ENCODE peak calls at places on chromosomes 12 and 14, in five cellular contexts. I, C, B, Z and D are unnamed samples.

GRCh38 chr14:54881235-54881760 is 21.3 kb downstream of the GCH1 start:
- DNase-seq in Z (no peak), I (peak; percentile 47), C (peak; percentile 27), B (no peak), D (no peak)

GRCh38 chr12:93176166-93176565 is 201.6 kb upstream of the NUDT4 start:
- DNase-seq in B (no peak), C (no peak), I (peak; percentile 51), Z (no peak), D (no peak)

GRCh38 chr14:99266181-99267178 is 5.5 kb downstream of the BCL11B start:
- DNase-seq in Z (no peak), I (peak; percentile 67), C (peak; percentile 52), B (no peak), D (peak; percentile 17)

GRCh38 chr12:64699504-64700115 is 59.6 kb downstream of the GNS start:
- DNase-seq in C (no peak), I (no peak), Z (no peak), B (no peak), D (no peak)

GRCh38 chr12:93621986-93622385 is 49.5 kb downstream of the SOCS2 start:
- DNase-seq in I (peak; percentile 57), C (peak; percentile 49), B (no peak), Z (no peak), D (no peak)

GRCh38 chr12:76611533-76611932 is 52.0 kb upstream of the OSBPL8 start:
- DNase-seq in B (no peak), I (peak; percentile 96), C (no peak), Z (no peak), D (peak; percentile 56)

GRCh38 chr12:93403988-93404803 is 26.5 kb downstream of the NUDT4 start:
- DNase-seq in Z (no peak), B (no peak), C (no peak), I (peak; percentile 94), D (no peak)

GRCh38 chr12:3432176-3432742 is 58.7 kb upstream of the PRMT8 start:
- DNase-seq in B (peak; percentile 28), Z (no peak), I (no peak), C (no peak), D (no peak)

GRCh38 chr12:130978785-130979184 is 25.1 kb downstream of the ADGRD1 start:
- DNase-seq in C (no peak), Z (no peak), I (no peak), B (peak; percentile 74), D (no peak)

GRCh38 chr12:29220632-29221336 is 71.7 kb downstream of the FAR2 start:
- DNase-seq in I (no peak), C (no peak), Z (no peak), B (no peak), D (no peak)

GRCh38 chr12:70736775-70737174 is 99.5 kb upstream of the PTPRB start:
- DNase-seq in B (no peak), C (no peak), Z (no peak), I (no peak), D (no peak)

GRCh38 chr12:13981296-13981962 is at the start of gene GRIN2B:
- DNase-seq in C (no peak), I (no peak), Z (no peak), B (no peak), D (no peak)

GRCh38 chr12:58566599-58566998 is 353.7 kb downstream of the LRIG3 start:
- DNase-seq in B (no peak), C (no peak), Z (no peak), I (peak; percentile 85), D (peak; percentile 92)

GRCh38 chr14:103260629-103261124 is 73.4 kb upstream of the EIF5 start:
- DNase-seq in I (peak; percentile 44), Z (no peak), C (peak; percentile 3), B (no peak), D (no peak)

GRCh38 chr12:9619411-9620179 is 11.9 kb upstream of the KLRB1 start:
- DNase-seq in I (no peak), B (no peak), C (no peak), Z (no peak), D (no peak)

GRCh38 chr12:111984820-111985219 is 28.1 kb downstream of the TMEM116 start:
- DNase-seq in C (no peak), I (no peak), Z (no peak), B (no peak), D (no peak)

GRCh38 chr12:3087758-3088157 is 10.6 kb downstream of the TSPAN9 start:
- DNase-seq in B (no peak), Z (no peak), C (no peak), I (no peak), D (no peak)

GRCh38 chr12:104049278-104050257 is at the start of gene GLT8D2:
- DNase-seq in B (peak; percentile 81), C (peak; percentile 44), Z (no peak), I (peak; percentile 87), D (peak; percentile 75)

GRCh38 chr12:130562711-130563110 is 153.4 kb downstream of the RIMBP2 start:
- DNase-seq in B (no peak), I (no peak), C (no peak), Z (no peak), D (no peak)

GRCh38 chr14:76509291-76509690 is 133.4 kb downstream of the ESRRB start:
- DNase-seq in C (no peak), B (no peak), Z (no peak), I (no peak), D (no peak)

GRCh38 chr14:76510255-76510654 is 134.3 kb downstream of the ESRRB start:
- DNase-seq in I (no peak), C (no peak), Z (no peak), B (no peak), D (no peak)

GRCh38 chr14:76516884-76517283 is 140.9 kb downstream of the ESRRB start:
- DNase-seq in I (no peak), Z (no peak), C (no peak), B (no peak), D (no peak)

GRCh38 chr14:76518366-76518765 is 142.4 kb downstream of the ESRRB start:
- DNase-seq in I (no peak), C (no peak), B (no peak), Z (no peak), D (no peak)

DNA sequence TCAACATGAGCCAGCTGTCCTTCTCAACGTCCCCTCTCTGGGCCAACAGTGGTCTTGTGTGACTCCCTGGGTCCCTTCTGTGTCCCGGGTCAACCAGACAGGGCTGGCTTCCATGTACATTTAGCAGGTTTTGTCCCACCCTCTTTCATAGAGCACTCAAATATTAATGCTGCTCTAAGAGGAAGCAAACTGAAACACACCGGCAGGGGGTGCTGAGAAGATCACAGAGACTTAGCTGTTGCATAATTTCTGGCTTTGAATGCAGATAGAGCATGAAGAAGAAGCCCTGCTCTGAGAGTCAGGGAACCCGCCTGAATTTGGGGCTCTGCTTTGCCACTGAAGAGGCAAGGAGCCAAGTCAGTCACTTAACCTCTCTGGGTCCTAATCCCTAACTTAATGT is 138.7 kb downstream of the ESRRB start:
- DNase-seq in B (no peak), I (peak; percentile 4), C (no peak), Z (no peak), D (no peak)
- TF ChIP-seq CTCF in B (no peak), I (peak; percentile 13), C (peak; percentile 17), Z (no peak), D (peak; percentile 7)

DNA sequence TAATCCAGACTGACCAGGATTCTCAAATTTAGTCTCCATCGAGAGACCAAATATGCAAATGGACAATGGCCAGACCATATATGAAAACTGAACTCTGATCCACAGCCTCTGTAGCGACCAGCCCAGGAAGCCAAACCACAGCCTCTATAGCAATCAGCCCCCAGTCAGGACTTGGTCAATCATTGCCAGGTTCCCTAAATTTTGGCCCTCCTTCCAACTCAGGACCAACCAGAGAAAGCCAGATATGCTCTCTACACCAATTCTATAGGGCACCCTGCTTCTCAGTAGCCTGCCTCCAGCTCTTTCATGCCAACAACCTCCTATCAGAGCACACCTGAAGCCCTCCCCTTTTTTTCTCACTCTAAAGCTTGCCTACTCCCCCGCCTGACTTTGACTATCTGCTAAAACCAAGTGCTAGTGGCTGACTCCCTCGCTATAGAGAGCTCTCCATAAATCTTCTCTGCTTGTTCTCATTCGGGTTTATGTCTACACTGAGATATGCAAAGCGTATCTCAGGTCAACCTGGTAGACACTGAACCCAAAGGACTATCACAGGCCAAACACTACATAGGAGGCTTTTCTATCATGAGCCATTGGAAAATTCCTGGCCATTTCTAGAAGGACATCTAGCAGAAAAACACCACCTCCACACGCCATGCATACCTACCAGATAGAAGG is 110.5 kb upstream of the FUT8 start:
- DNase-seq in C (no peak), I (no peak), Z (no peak), B (no peak), D (no peak)
- H3K4me3 ChIP-seq in C (no peak overlapping the region), I (no peak overlapping the region), Z (no peak overlapping the region), B (no peak overlapping the region), D (no peak overlapping the region)

GRCh38 chr12:19410211-19410610 is 29.1 kb upstream of the AEBP2 start:
- DNase-seq in C (no peak), B (no peak), Z (no peak), I (no peak), D (no peak)
- TF ChIP-seq CTCF in C (no peak), B (no peak), Z (no peak), I (no peak), D (no peak)

DNA sequence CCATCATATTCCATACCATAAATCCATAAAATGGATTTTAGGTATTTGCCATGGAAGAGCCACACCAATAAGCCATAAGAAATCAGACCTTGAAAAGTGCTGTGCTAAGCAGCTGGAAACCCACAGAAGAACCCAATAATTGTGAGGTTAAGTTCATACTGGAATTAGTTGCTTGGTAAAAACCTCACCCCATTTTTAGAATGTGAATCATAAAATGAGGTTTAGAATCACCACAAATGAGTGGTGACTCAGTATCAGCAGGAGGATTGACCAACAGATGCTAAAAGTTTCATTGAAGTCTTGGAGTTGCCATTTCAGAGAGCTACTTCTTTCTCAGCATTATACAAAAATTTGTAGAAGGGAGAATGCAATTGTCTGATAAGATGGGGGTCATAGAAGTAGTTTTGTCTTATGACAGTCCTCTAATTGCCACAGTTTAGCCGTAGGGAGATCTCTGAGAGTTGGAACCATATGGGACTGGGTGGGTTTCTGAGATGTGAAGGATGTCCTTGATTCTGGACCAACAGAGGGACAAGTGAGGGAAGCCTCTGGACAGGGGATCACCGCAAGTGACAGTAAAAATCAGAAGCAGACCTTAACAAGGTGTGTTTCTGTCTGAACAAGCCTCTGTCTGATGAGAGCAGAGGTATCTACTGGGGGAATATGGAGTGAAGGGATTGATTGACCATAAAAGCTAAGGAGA is 1.4 kb upstream of the STON2 start:
- DNase-seq in Z (no peak), I (peak; percentile 96), C (peak; percentile 97), B (no peak), D (peak; percentile 63)
- H3K4me3 ChIP-seq in Z (no peak overlapping the region), I (no peak overlapping the region), C (no peak overlapping the region), B (no peak overlapping the region), D (no peak overlapping the region)

GRCh38 chr12:105419606-105420005 is 89.1 kb downstream of the C12orf75 start:
- DNase-seq in C (no peak), B (no peak), I (no peak), Z (no peak), D (no peak)

GRCh38 chr12:105420046-105420445 is 89.6 kb downstream of the C12orf75 start:
- DNase-seq in Z (no peak), I (no peak), C (no peak), B (no peak), D (no peak)

GRCh38 chr12:105418821-105419291 is 88.4 kb downstream of the C12orf75 start:
- DNase-seq in C (no peak), Z (no peak), I (no peak), B (no peak), D (peak; percentile 47)

GRCh38 chr12:105418232-105418631 is 87.7 kb downstream of the C12orf75 start:
- DNase-seq in B (no peak), C (peak; percentile 35), I (peak; percentile 57), Z (no peak), D (peak; percentile 66)

DNA sequence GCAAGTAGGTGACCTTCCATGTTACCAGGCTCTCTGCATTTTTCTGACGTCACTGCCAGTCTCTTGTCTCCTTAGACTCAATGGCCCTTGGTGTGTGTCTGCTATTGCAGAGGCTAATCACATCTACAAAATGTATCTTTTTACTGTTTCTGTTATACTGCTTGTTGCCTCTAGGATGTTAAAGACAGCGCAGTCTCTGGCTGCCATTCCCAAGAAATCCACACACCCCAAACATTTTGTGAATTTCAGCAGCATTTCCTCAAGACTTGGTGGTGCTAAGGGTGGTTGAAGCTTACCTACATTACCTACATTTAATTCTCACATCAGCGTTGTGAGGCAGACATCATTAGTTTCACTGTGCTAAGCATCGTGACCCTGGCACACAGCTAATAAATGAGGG is 87.2 kb downstream of the C12orf75 start:
- DNase-seq in C (no peak), I (no peak), B (no peak), Z (no peak), D (no peak)
- TF ChIP-seq CTCF in C (no peak), I (no peak), B (no peak), Z (no peak), D (no peak)